ENCODE peak calls at places on chromosome 16, in nine cellular contexts. One of them, this sample, is unnamed.

GRCh38 chr16:72434159-72434558 is 262.2 kb upstream of the PMFBP1 start:
- DNase-seq in esophagus squamous epithelium: no peak
- DNase-seq in fibroblast of mammary gland: peak; percentile 60
- DNase-seq in GM23248: peak; percentile 10
- DNase-seq in BE2C: no peak
- DNase-seq in lower lobe of right lung: no peak
- DNase-seq in kidney epithelial cell: no peak
- DNase-seq in GM12864: no peak
- DNase-seq in GM06990: no peak
- DNase-seq in this sample: peak; percentile 3

GRCh38 chr16:47037396-47037745 is 63.9 kb upstream of the DNAJA2 start:
- DNase-seq in BE2C: peak; percentile 34
- DNase-seq in GM12864: no peak
- DNase-seq in GM23248: no peak
- DNase-seq in GM06990: no peak
- DNase-seq in kidney epithelial cell: no peak
- DNase-seq in lower lobe of right lung: no peak
- DNase-seq in esophagus squamous epithelium: no peak
- DNase-seq in fibroblast of mammary gland: peak; percentile 7
- DNase-seq in this sample: no peak

GRCh38 chr16:53989597-53989996 is 285.6 kb downstream of the FTO start:
- DNase-seq in BE2C: no peak
- DNase-seq in lower lobe of right lung: no peak
- DNase-seq in fibroblast of mammary gland: no peak
- DNase-seq in kidney epithelial cell: no peak
- DNase-seq in GM12864: no peak
- DNase-seq in GM06990: no peak
- DNase-seq in GM23248: no peak
- DNase-seq in esophagus squamous epithelium: no peak
- DNase-seq in this sample: no peak

GRCh38 chr16:28193530-28194423 is 18.0 kb downstream of the XPO6 start:
- DNase-seq in fibroblast of mammary gland: peak; percentile 91
- DNase-seq in lower lobe of right lung: no peak
- DNase-seq in BE2C: no peak
- DNase-seq in GM12864: no peak
- DNase-seq in kidney epithelial cell: peak; percentile 68
- DNase-seq in GM06990: peak; percentile 35
- DNase-seq in esophagus squamous epithelium: no peak
- DNase-seq in GM23248: peak; percentile 92
- DNase-seq in this sample: peak; percentile 86

GRCh38 chr16:84931107-84931494 is 80.2 kb downstream of the ZDHHC7 start:
- DNase-seq in GM06990: no peak
- DNase-seq in GM12864: no peak
- DNase-seq in esophagus squamous epithelium: no peak
- DNase-seq in lower lobe of right lung: no peak
- DNase-seq in BE2C: no peak
- DNase-seq in GM23248: no peak
- DNase-seq in fibroblast of mammary gland: no peak
- DNase-seq in kidney epithelial cell: no peak
- DNase-seq in this sample: no peak

GRCh38 chr16:19733551-19733950 is 15.5 kb downstream of the IQCK start:
- DNase-seq in fibroblast of mammary gland: no peak
- DNase-seq in GM12864: no peak
- DNase-seq in GM23248: no peak
- DNase-seq in kidney epithelial cell: no peak
- DNase-seq in BE2C: no peak
- DNase-seq in lower lobe of right lung: no peak
- DNase-seq in esophagus squamous epithelium: no peak
- DNase-seq in GM06990: no peak
- DNase-seq in this sample: no peak

GRCh38 chr16:71542377-71542776 is 16.2 kb downstream of the CHST4 start:
- DNase-seq in kidney epithelial cell: no peak
- DNase-seq in GM12864: no peak
- DNase-seq in esophagus squamous epithelium: no peak
- DNase-seq in GM23248: peak; percentile 70
- DNase-seq in fibroblast of mammary gland: peak; percentile 47
- DNase-seq in lower lobe of right lung: peak; percentile 59
- DNase-seq in BE2C: peak; percentile 71
- DNase-seq in GM06990: peak; percentile 26
- DNase-seq in this sample: peak; percentile 4

GRCh38 chr16:77540656-77541055 is 105.8 kb upstream of the ADAMTS18 start:
- DNase-seq in BE2C: no peak
- DNase-seq in fibroblast of mammary gland: peak; percentile 16
- DNase-seq in kidney epithelial cell: peak; percentile 51
- DNase-seq in GM12864: no peak
- DNase-seq in GM23248: peak; percentile 19
- DNase-seq in esophagus squamous epithelium: no peak
- DNase-seq in lower lobe of right lung: no peak
- DNase-seq in GM06990: no peak
- DNase-seq in this sample: no peak

GRCh38 chr16:66131895-66132294 is 234.6 kb upstream of the CDH5 start:
- DNase-seq in GM12864: no peak
- DNase-seq in GM06990: no peak
- DNase-seq in lower lobe of right lung: no peak
- DNase-seq in kidney epithelial cell: no peak
- DNase-seq in GM23248: peak; percentile 63
- DNase-seq in esophagus squamous epithelium: no peak
- DNase-seq in BE2C: no peak
- DNase-seq in fibroblast of mammary gland: peak; percentile 62
- DNase-seq in this sample: no peak

GRCh38 chr16:27847030-27847550 is 216.4 kb downstream of the GSG1L start:
- DNase-seq in GM12864: no peak
- DNase-seq in fibroblast of mammary gland: peak; percentile 2
- DNase-seq in kidney epithelial cell: no peak
- DNase-seq in GM23248: no peak
- DNase-seq in lower lobe of right lung: no peak
- DNase-seq in GM06990: no peak
- DNase-seq in BE2C: no peak
- DNase-seq in esophagus squamous epithelium: no peak
- DNase-seq in this sample: no peak

GRCh38 chr16:56421313-56421712 is 4.0 kb downstream of the AMFR start:
- DNase-seq in lower lobe of right lung: no peak
- DNase-seq in GM12864: no peak
- DNase-seq in GM23248: no peak
- DNase-seq in fibroblast of mammary gland: no peak
- DNase-seq in kidney epithelial cell: no peak
- DNase-seq in GM06990: peak; percentile 56
- DNase-seq in BE2C: no peak
- DNase-seq in esophagus squamous epithelium: no peak
- DNase-seq in this sample: no peak

GRCh38 chr16:25256821-25257503 is 683 bp downstream of the ZKSCAN2 start:
- DNase-seq in GM06990: no peak
- DNase-seq in lower lobe of right lung: peak; percentile 47
- DNase-seq in kidney epithelial cell: peak; percentile 47
- DNase-seq in GM12864: no peak
- DNase-seq in esophagus squamous epithelium: no peak
- DNase-seq in fibroblast of mammary gland: no peak
- DNase-seq in BE2C: peak; percentile 48
- DNase-seq in GM23248: peak; percentile 46
- DNase-seq in this sample: no peak

GRCh38 chr16:89921699-89922476 is 1.3 kb upstream of the TUBB3 start:
- DNase-seq in fibroblast of mammary gland: peak; percentile 94
- DNase-seq in GM23248: peak; percentile 99
- DNase-seq in GM12864: no peak
- DNase-seq in lower lobe of right lung: no peak
- DNase-seq in esophagus squamous epithelium: no peak
- DNase-seq in GM06990: no peak
- DNase-seq in BE2C: peak; percentile 96
- DNase-seq in kidney epithelial cell: peak; percentile 86
- DNase-seq in this sample: peak; percentile 85

GRCh38 chr16:85992779-85993178 is 93.8 kb downstream of the IRF8 start:
- DNase-seq in GM12864: no peak
- DNase-seq in esophagus squamous epithelium: no peak
- DNase-seq in fibroblast of mammary gland: no peak
- DNase-seq in lower lobe of right lung: no peak
- DNase-seq in BE2C: no peak
- DNase-seq in GM06990: no peak
- DNase-seq in kidney epithelial cell: no peak
- DNase-seq in GM23248: no peak
- DNase-seq in this sample: no peak

GRCh38 chr16:85996843-85997242 is 97.9 kb downstream of the IRF8 start:
- DNase-seq in GM23248: no peak
- DNase-seq in esophagus squamous epithelium: no peak
- DNase-seq in kidney epithelial cell: no peak
- DNase-seq in GM06990: no peak
- DNase-seq in BE2C: peak; percentile 29
- DNase-seq in GM12864: no peak
- DNase-seq in fibroblast of mammary gland: no peak
- DNase-seq in lower lobe of right lung: no peak
- DNase-seq in this sample: no peak

GRCh38 chr16:85994492-85995433 is 95.8 kb downstream of the IRF8 start:
- DNase-seq in lower lobe of right lung: no peak
- DNase-seq in GM23248: no peak
- DNase-seq in GM12864: no peak
- DNase-seq in fibroblast of mammary gland: peak; percentile 3
- DNase-seq in esophagus squamous epithelium: no peak
- DNase-seq in GM06990: peak; percentile 63
- DNase-seq in BE2C: no peak
- DNase-seq in kidney epithelial cell: no peak
- DNase-seq in this sample: no peak

GRCh38 chr16:85998178-85998867 is 99.4 kb downstream of the IRF8 start:
- DNase-seq in esophagus squamous epithelium: no peak
- DNase-seq in kidney epithelial cell: no peak
- DNase-seq in BE2C: no peak
- DNase-seq in fibroblast of mammary gland: no peak
- DNase-seq in lower lobe of right lung: no peak
- DNase-seq in GM23248: no peak
- DNase-seq in GM12864: no peak
- DNase-seq in GM06990: no peak
- DNase-seq in this sample: no peak

GRCh38 chr16:85995591-85996461 is 96.9 kb downstream of the IRF8 start:
- DNase-seq in GM06990: peak; percentile 69
- DNase-seq in fibroblast of mammary gland: no peak
- DNase-seq in GM12864: no peak
- DNase-seq in BE2C: no peak
- DNase-seq in GM23248: no peak
- DNase-seq in kidney epithelial cell: no peak
- DNase-seq in lower lobe of right lung: no peak
- DNase-seq in esophagus squamous epithelium: no peak
- DNase-seq in this sample: no peak
- H3K4me3 ChIP-seq in GM06990: peak overlapping the region; percentile 46
- H3K4me3 ChIP-seq in fibroblast of mammary gland: no peak overlapping the region
- H3K4me3 ChIP-seq in GM12864: peak overlapping the region; percentile 13
- H3K4me3 ChIP-seq in BE2C: no peak overlapping the region
- H3K4me3 ChIP-seq in GM23248: no peak overlapping the region
- H3K4me3 ChIP-seq in kidney epithelial cell: no peak overlapping the region
- H3K4me3 ChIP-seq in lower lobe of right lung: peak overlapping the region; percentile 40
- H3K4me3 ChIP-seq in esophagus squamous epithelium: no peak overlapping the region
- H3K4me3 ChIP-seq in this sample: no peak overlapping the region

DNA sequence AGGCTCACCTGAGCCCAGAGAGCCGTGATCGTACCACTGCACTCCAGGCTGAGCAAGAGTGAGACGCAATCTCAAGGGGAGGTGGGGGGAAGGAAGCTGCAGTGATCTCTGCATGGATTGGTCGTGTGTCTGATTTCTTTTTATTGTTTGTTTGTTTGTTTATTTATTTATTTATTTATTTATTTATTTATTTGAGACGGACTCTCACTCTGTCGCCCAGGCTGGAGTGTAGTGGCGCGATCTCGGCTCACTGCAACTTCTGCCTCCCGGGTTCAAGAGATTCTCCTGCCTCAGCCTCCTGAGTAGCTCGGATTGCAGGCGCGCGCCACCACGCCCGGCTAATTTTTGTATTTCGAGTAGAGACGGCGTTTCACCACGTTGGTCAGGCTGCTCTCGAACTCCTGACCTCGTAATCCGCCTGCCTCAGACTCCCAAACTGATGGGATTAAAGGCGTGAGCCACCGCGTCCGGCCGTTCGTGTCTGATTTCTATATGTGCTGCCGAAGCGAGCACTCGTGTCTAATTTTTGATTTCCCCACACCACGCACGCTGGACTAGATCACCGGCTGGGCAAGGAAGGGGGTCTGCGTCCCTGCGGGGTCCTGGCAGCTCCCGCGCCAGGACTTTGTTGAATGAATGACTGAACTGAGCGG is 448 bp upstream of the TNFRSF12A start:
- DNase-seq in GM23248: no peak
- DNase-seq in esophagus squamous epithelium: no peak
- DNase-seq in GM06990: no peak
- DNase-seq in GM12864: no peak
- DNase-seq in lower lobe of right lung: no peak
- DNase-seq in fibroblast of mammary gland: no peak
- DNase-seq in BE2C: no peak
- DNase-seq in kidney epithelial cell: no peak
- DNase-seq in this sample: no peak
- H3K4me3 ChIP-seq in GM23248: peak overlapping the region; percentile 86
- H3K4me3 ChIP-seq in esophagus squamous epithelium: peak overlapping the region; percentile 59
- H3K4me3 ChIP-seq in GM06990: peak overlapping the region; percentile 58
- H3K4me3 ChIP-seq in GM12864: peak overlapping the region; percentile 46
- H3K4me3 ChIP-seq in lower lobe of right lung: peak overlapping the region; percentile 77
- H3K4me3 ChIP-seq in fibroblast of mammary gland: peak overlapping the region; percentile 50
- H3K4me3 ChIP-seq in BE2C: peak overlapping the region; percentile 54
- H3K4me3 ChIP-seq in kidney epithelial cell: peak overlapping the region; percentile 88
- H3K4me3 ChIP-seq in this sample: peak overlapping the region; percentile 69

GRCh38 chr16:83520596-83520995 is 287.2 kb upstream of the HSBP1 start:
- DNase-seq in BE2C: no peak
- DNase-seq in GM12864: no peak
- DNase-seq in GM06990: no peak
- DNase-seq in GM23248: no peak
- DNase-seq in kidney epithelial cell: no peak
- DNase-seq in esophagus squamous epithelium: no peak
- DNase-seq in fibroblast of mammary gland: no peak
- DNase-seq in lower lobe of right lung: no peak
- DNase-seq in this sample: no peak
- H3K4me3 ChIP-seq in BE2C: no peak overlapping the region
- H3K4me3 ChIP-seq in GM12864: no peak overlapping the region
- H3K4me3 ChIP-seq in GM06990: no peak overlapping the region
- H3K4me3 ChIP-seq in GM23248: no peak overlapping the region
- H3K4me3 ChIP-seq in kidney epithelial cell: no peak overlapping the region
- H3K4me3 ChIP-seq in esophagus squamous epithelium: no peak overlapping the region
- H3K4me3 ChIP-seq in fibroblast of mammary gland: no peak overlapping the region
- H3K4me3 ChIP-seq in lower lobe of right lung: no peak overlapping the region
- H3K4me3 ChIP-seq in this sample: no peak overlapping the region

GRCh38 chr16:31441956-31442355 is 633 bp downstream of the ZNF843 start:
- DNase-seq in GM06990: no peak
- DNase-seq in lower lobe of right lung: no peak
- DNase-seq in fibroblast of mammary gland: no peak
- DNase-seq in kidney epithelial cell: no peak
- DNase-seq in esophagus squamous epithelium: no peak
- DNase-seq in GM12864: no peak
- DNase-seq in GM23248: peak; percentile 14
- DNase-seq in BE2C: no peak
- DNase-seq in this sample: no peak
- H3K4me3 ChIP-seq in GM06990: no peak overlapping the region
- H3K4me3 ChIP-seq in lower lobe of right lung: peak overlapping the region; percentile 78
- H3K4me3 ChIP-seq in fibroblast of mammary gland: peak overlapping the region; percentile 68
- H3K4me3 ChIP-seq in kidney epithelial cell: peak overlapping the region; percentile 62
- H3K4me3 ChIP-seq in esophagus squamous epithelium: peak overlapping the region; percentile 70
- H3K4me3 ChIP-seq in GM12864: no peak overlapping the region
- H3K4me3 ChIP-seq in GM23248: peak overlapping the region; percentile 82
- H3K4me3 ChIP-seq in BE2C: peak overlapping the region; percentile 73
- H3K4me3 ChIP-seq in this sample: peak overlapping the region; percentile 79

DNA sequence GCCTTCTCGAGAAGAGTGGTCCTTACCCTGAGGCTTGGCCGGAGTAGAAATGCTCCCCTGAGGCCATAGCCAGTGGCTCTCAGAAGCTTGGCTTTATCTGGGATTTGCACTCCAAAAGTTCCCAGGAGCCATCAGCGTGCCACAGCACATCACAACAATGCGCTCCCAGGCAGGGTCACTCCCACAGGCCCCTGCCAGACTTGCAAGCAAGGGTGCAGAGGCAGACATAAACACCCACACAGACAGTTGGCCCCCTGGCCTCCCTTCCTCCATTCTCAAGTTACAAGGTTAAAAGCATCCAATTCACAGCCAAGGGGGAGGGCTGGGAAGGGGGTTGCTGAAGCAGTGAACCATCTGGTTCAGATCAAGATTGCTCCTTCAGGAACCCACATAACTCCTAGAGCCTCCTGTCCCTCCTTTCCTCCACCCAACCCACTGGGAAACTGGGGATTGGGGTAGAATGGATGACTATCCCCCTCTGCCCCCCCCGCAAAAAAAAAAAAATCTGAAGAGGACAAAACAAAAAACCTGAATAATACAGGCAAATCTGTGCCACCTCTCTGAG is 1.8 kb downstream of the ST3GAL2 start:
- DNase-seq in kidney epithelial cell: no peak
- DNase-seq in esophagus squamous epithelium: no peak
- DNase-seq in BE2C: peak; percentile 81
- DNase-seq in GM23248: peak; percentile 77
- DNase-seq in GM12864: no peak
- DNase-seq in lower lobe of right lung: no peak
- DNase-seq in fibroblast of mammary gland: peak; percentile 95
- DNase-seq in GM06990: no peak
- DNase-seq in this sample: peak; percentile 88
- H3K4me3 ChIP-seq in kidney epithelial cell: peak overlapping the region; percentile 75
- H3K4me3 ChIP-seq in esophagus squamous epithelium: peak overlapping the region; percentile 67
- H3K4me3 ChIP-seq in BE2C: peak overlapping the region; percentile 96
- H3K4me3 ChIP-seq in GM23248: peak overlapping the region; percentile 87
- H3K4me3 ChIP-seq in GM12864: peak overlapping the region; percentile 81
- H3K4me3 ChIP-seq in lower lobe of right lung: peak overlapping the region; percentile 81
- H3K4me3 ChIP-seq in fibroblast of mammary gland: peak overlapping the region; percentile 58
- H3K4me3 ChIP-seq in GM06990: peak overlapping the region; percentile 93
- H3K4me3 ChIP-seq in this sample: peak overlapping the region; percentile 90

This sample was measured in skeletal muscle cell.